ENCODE peak calls at places on chromosomes 12 and 14, in four cellular contexts. T is GM12891, K is K562, G is GM12878. B is an unnamed sample.

GRCh38 chr12:6278439-6279255 is 31.8 kb upstream of the PLEKHG6 start:
- DNase-seq in K (peak), G (no peak), T (peak), B (peak)

GRCh38 chr14:24443053-24443683 is 592 bp upstream of the SDR39U1 start:
- DNase-seq in K (no peak), G (no peak), T (no peak), B (no peak)

GRCh38 chr12:71731439-71732356 is 23.0 kb upstream of the RAB21 start:
- DNase-seq in G (no peak), T (no peak), K (no peak), B (no peak)

GRCh38 chr14:77148510-77149231 is 7.1 kb upstream of the ZDHHC22 start:
- DNase-seq in G (no peak), T (no peak), K (peak), B (no peak)

GRCh38 chr12:88957358-88957757 is 377.1 kb upstream of the KITLG start:
- DNase-seq in T (no peak), G (no peak), K (no peak), B (no peak)

GRCh38 chr12:57603758-57604453 is 718 bp upstream of the DTX3 start:
- DNase-seq in G (no peak), T (no peak), K (no peak), B (no peak)

GRCh38 chr12:93180566-93180965 is 197.2 kb upstream of the NUDT4 start:
- DNase-seq in G (no peak), K (no peak), T (no peak), B (no peak)

GRCh38 chr14:49483266-49483665 is 102.9 kb downstream of the RPS29 start:
- DNase-seq in G (peak), T (no peak), K (no peak), B (no peak)

GRCh38 chr12:55172686-55173085 is 46.5 kb downstream of the OR9K2 start:
- DNase-seq in G (no peak), K (no peak), T (no peak), B (no peak)

GRCh38 chr12:98352218-98352811 is 163.1 kb upstream of the TMPO start:
- DNase-seq in G (no peak), T (no peak), K (no peak), B (no peak)

GRCh38 chr12:124386661-124387509 is 92.0 kb downstream of the RFLNA start:
- DNase-seq in K (no peak), G (no peak), T (no peak), B (no peak)

GRCh38 chr14:24238527-24239037 is 3.8 kb downstream of the TINF2 start:
- DNase-seq in G (no peak), T (no peak), K (no peak), B (no peak)

GRCh38 chr12:125149160-125150108 is 84.2 kb downstream of the AACS start:
- DNase-seq in T (peak), K (peak), G (peak), B (no peak)

GRCh38 chr14:93347850-93348249 is 868 bp downstream of the COX8C start:
- DNase-seq in K (no peak), T (no peak), G (no peak), B (no peak)

GRCh38 chr12:92570056-92570753 is 132.6 kb upstream of the PLEKHG7 start:
- DNase-seq in G (peak), K (peak), T (no peak), B (no peak)

GRCh38 chr14:34770901-34771300 is 56.5 kb upstream of the CFL2 start:
- DNase-seq in T (no peak), G (no peak), K (no peak), B (no peak)

GRCh38 chr14:72666610-72667009 is 227.3 kb downstream of the DPF3 start:
- DNase-seq in T (no peak), K (no peak), G (no peak), B (no peak)

GRCh38 chr12:111664961-111665865 is 20.5 kb downstream of the BRAP start:
- DNase-seq in K (no peak), G (no peak), T (no peak), B (no peak)

GRCh38 chr12:91382081-91382543 is 199.5 kb upstream of the DCN start:
- DNase-seq in G (peak), T (peak), K (peak), B (peak)

GRCh38 chr14:103456167-103456835 is 66.3 kb downstream of the CKB start:
- DNase-seq in G (no peak), K (no peak), T (no peak), B (no peak)

GRCh38 chr14:36556811-36557433 is 25.5 kb downstream of the NKX2-8 start:
- DNase-seq in K (peak), T (peak), G (no peak), B (peak)

GRCh38 chr12:20950248-20950647 is 139.7 kb downstream of the SLCO1B3 start:
- DNase-seq in G (peak), T (no peak), K (peak), B (peak)

GRCh38 chr12:20946732-20947131 is 136.2 kb downstream of the SLCO1B3 start:
- DNase-seq in G (no peak), T (no peak), K (peak), B (peak)
- TF ChIP-seq SPI1 in G (no peak), T (no peak), K (no peak), B (no peak)

GRCh38 chr14:53355581-53356112 is 202.5 kb upstream of the DDHD1 start:
- DNase-seq in T (no peak), K (no peak), G (no peak), B (no peak)
- TF ChIP-seq POLR2AphosphoS5 in T (no peak), K (no peak), G (no peak), B (no peak)

DNA sequence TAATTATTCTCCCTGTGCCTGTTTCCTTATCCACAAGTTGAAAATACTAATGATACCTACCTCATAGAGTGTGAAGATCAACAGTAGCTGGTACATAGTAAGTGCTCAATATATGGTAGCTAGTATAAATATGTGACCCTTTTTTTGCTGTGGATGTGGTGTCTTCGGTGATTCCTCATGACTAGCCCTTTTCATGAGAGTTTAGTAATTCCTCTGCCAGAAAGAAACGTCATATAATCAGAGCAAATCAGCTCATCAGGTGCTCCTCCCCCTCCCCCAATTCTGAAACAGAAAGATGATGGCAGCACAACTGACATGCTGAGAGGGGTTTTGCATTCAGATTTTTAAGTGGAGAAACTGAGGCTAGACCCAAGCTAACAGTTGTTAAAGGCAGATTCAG is 210.8 kb downstream of the SLC41A2 start:
- DNase-seq in T (no peak), K (no peak), G (no peak), B (no peak)
- TF ChIP-seq SPI1 in T (no peak), K (no peak), G (no peak), B (no peak)

GRCh38 chr14:55349565-55349964 is 62.1 kb downstream of the ATG14 start:
- DNase-seq in K (no peak), T (no peak), G (no peak), B (no peak)
- TF ChIP-seq POLR2AphosphoS5 in K (no peak), T (no peak), G (no peak), B (no peak)

DNA sequence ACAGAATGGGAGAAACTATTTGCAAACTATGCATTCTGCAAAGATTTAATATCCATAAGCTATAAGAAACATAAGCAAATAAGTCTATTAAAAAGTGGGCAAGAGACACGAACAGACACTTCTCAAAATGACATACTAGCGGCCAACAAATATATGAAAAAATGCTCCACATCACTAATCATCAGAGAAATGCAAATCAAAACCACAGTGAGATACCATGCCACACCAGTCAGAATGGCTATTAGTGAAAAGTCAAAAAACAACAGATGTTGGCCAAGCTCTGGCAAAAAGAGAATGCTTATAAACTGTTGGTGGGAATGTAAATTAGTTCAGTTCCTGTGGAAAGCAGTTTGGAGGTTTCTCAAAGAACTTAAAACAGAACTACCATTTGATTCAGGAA is 121.3 kb downstream of the KCNMB4 start:
- DNase-seq in K (no peak), G (peak), T (no peak), B (no peak)
- TF ChIP-seq SPI1 in K (no peak), G (no peak), T (no peak), B (no peak)

DNA sequence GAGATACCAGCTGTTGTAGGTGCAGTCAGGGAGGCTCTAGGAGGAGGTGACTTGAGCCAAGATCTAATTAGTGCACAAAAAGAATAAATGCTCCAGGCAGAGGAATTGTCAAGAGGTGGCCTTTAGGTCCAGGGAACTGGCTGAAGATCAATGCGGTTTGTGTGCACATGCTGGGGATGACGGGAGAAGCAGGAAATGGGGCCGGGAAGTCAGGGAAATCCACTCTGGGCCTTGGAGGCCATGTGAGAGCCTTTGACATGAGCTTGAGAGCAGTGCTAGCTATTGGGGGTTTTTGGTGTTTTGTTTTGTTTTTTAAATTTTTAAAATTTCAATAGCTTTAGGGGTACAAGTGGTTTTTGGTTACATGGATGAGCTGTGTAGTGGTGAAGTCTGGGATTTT is 67.4 kb downstream of the MVK start:
- DNase-seq in G (no peak), K (no peak), T (no peak), B (no peak)
- TF ChIP-seq POLR2AphosphoS5 in G (no peak), K (no peak), T (no peak), B (no peak)